ENCODE peak calls at places on chromosomes 11 and 22, in five cellular contexts. R is mammary epithelial cell, N is small intestine, Y is SJCRH30, Z is cardiac muscle cell. G is an unnamed sample.

GRCh38 chr22:43828711-43829447 is 16.8 kb upstream of the EFCAB6 start:
- DNase-seq in Y (peak; percentile 34), R (no peak), N (no peak), Z (peak; percentile 46), G (peak; percentile 44)

GRCh38 chr22:24526191-24526590 is 28.7 kb downstream of the GUCD1 start:
- DNase-seq in Y (no peak), R (no peak), N (no peak), Z (no peak), G (peak; percentile 54)

GRCh38 chr11:32043737-32044515 is 46.9 kb upstream of the RCN1 start:
- DNase-seq in N (no peak), Y (no peak), R (no peak), Z (no peak), G (no peak)

GRCh38 chr22:41844513-41844912 is 11.6 kb downstream of the SREBF2 start:
- DNase-seq in R (no peak), Y (no peak), N (no peak), Z (no peak), G (no peak)

GRCh38 chr11:94750319-94751215 is 17.6 kb upstream of the AMOTL1 start:
- DNase-seq in Y (no peak), N (no peak), Z (no peak), R (no peak), G (no peak)

GRCh38 chr11:35337136-35337918 is 82.0 kb downstream of the SLC1A2 start:
- DNase-seq in Y (no peak), N (no peak), R (peak; percentile 99), Z (no peak), G (no peak)

GRCh38 chr22:46056169-46057041 is 79.4 kb upstream of the WNT7B start:
- DNase-seq in Y (no peak), Z (no peak), N (no peak), R (peak; percentile 61), G (no peak)

GRCh38 chr11:65170058-65170534 is at the start of gene SPDYC:
- DNase-seq in N (no peak), Y (peak; percentile 27), Z (no peak), R (no peak), G (no peak)

GRCh38 chr11:57639321-57640067 is 10.2 kb downstream of the YPEL4 start:
- DNase-seq in N (no peak), Z (peak; percentile 97), Y (peak; percentile 64), R (no peak), G (no peak)

GRCh38 chr11:26014456-26015115 is 317.3 kb upstream of the ANO3 start:
- DNase-seq in N (no peak), R (peak; percentile 10), Z (no peak), Y (no peak), G (no peak)

GRCh38 chr22:25930710-25931353 is 188.8 kb downstream of the MYO18B start:
- DNase-seq in Y (no peak), R (no peak), N (no peak), Z (no peak), G (peak; percentile 25)

GRCh38 chr11:6332066-6332465 is 11.8 kb upstream of the CAVIN3 start:
- DNase-seq in R (no peak), N (no peak), Z (no peak), Y (no peak), G (no peak)

GRCh38 chr11:10379871-10380568 is 75.0 kb upstream of the AMPD3 start:
- DNase-seq in R (peak; percentile 52), Y (no peak), Z (no peak), N (no peak), G (no peak)

GRCh38 chr11:114284021-114284420 is 12.2 kb upstream of the NNMT start:
- DNase-seq in Y (no peak), N (peak; percentile 28), Z (no peak), R (no peak), G (no peak)

GRCh38 chr22:19555651-19556050 is 31.4 kb upstream of the CLDN5 start:
- DNase-seq in R (no peak), Y (no peak), N (no peak), Z (no peak), G (no peak)

GRCh38 chr11:64250875-64251721 is at the start of gene PLCB3:
- DNase-seq in Z (peak; percentile 76), R (peak; percentile 19), N (peak; percentile 59), Y (peak; percentile 44), G (peak; percentile 66)

GRCh38 chr22:37442537-37442936 is 15.3 kb upstream of the ELFN2 start:
- DNase-seq in N (peak; percentile 27), Z (no peak), R (peak; percentile 67), Y (no peak), G (no peak)

GRCh38 chr11:126129681-126130671 is 67.3 kb upstream of the CDON start:
- DNase-seq in N (no peak), R (no peak), Y (peak; percentile 84), Z (peak; percentile 58), G (peak; percentile 83)

GRCh38 chr11:15307600-15307999 is 192.9 kb downstream of the INSC start:
- DNase-seq in R (no peak), N (no peak), Y (no peak), Z (peak; percentile 21), G (no peak)

GRCh38 chr22:30705710-30706651 is 11.3 kb downstream of the OSBP2 start:
- DNase-seq in R (no peak), N (no peak), Y (no peak), Z (no peak), G (peak; percentile 93)

GRCh38 chr22:40867109-40867508 is 5.2 kb upstream of the DNAJB7 start:
- DNase-seq in N (no peak), Z (no peak), Y (no peak), R (no peak), G (no peak)

GRCh38 chr11:27468209-27468608 is 4.4 kb downstream of the LGR4 start:
- DNase-seq in N (no peak), Y (no peak), Z (no peak), R (peak; percentile 92), G (no peak)

GRCh38 chr22:29470159-29470855 is 9.7 kb upstream of the NEFH start:
- DNase-seq in Z (peak; percentile 72), R (peak; percentile 64), Y (no peak), N (peak; percentile 35), G (no peak)

GRCh38 chr11:10943968-10944367 is 86.1 kb upstream of the ZBED5 start:
- DNase-seq in Z (no peak), R (no peak), N (no peak), Y (no peak), G (no peak)

DNA sequence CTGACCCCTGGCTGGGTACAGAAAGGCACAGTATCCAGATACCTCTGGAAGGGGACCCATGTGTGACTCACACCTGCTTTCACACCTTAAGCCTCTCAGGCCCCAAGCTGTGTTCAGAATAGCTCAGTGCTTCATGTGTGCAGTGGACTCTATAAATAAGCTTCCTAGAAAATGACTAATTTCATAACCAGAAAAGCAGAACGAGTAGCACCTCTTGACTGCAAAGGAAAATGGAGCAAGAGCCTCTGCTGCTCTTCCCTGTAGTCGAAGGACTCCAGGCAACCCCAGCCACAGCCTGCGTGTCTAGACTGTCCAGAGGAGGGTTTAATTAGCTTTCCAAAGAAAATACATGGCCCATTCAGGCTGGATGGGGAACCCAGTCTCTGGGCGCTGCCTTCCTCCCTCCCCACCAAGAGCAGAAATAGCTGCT is 23.1 kb downstream of the PTPN5 start:
- DNase-seq in N (no peak), Y (no peak), Z (no peak), R (no peak), G (no peak)
- H3K27ac ChIP-seq in N (no peak overlapping the region), Y (no peak overlapping the region), Z (no peak overlapping the region), R (no peak overlapping the region), G (no peak overlapping the region)

DNA sequence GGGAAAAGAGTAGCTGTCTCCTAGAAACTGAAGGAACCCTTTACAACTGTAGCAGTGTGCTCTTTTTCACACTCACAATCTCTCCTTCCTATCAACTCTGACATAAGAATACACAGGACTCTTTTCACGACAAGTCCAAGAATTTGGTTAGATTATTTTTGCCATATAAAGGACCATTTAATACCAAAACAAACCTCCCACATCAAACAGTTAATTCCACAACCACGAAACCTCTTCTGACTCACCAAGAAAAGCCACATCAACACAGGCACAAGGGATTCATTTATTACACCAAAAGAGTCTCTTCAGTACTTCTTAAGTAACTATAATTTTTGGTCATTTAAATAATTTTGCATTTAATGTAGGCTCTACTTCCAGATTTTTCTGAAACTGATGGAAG is 222.6 kb upstream of the PITPNB start:
- DNase-seq in R (peak; percentile 66), Y (peak; percentile 14), N (no peak), Z (no peak), G (no peak)
- H3K4me3 ChIP-seq in R (no peak overlapping the region), Y (no peak overlapping the region), N (no peak overlapping the region), Z (no peak overlapping the region), G (no peak overlapping the region)

DNA sequence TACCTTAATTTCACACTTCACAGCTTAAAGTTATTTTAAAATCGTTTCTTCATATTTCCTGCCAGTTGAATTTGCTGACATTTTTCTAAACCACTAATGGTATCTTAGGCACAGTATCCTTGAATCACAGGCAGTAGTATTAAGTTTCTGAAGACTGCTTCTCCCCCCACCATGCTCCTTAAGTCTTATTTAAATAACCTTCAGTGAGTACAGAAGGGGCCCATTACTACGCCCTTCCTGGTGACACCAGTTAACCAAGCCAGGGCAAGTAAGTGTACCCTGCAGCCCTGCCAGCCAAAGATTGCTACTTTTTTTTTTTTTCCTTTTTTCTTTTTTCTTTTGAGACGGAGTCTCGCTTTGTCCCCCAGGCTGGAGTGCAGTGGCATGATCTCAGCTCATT is 19.9 kb downstream of the KDM2A start:
- DNase-seq in N (no peak), R (no peak), Z (no peak), Y (no peak), G (no peak)
- H3K36me3 ChIP-seq in N (peaks cover 18% of the 10 kb centered on the region), R (peaks cover 28% of the 10 kb centered on the region), Z (peaks cover 28% of the 10 kb centered on the region), Y (peaks cover 12% of the 10 kb centered on the region), G (peaks cover 80% of the 10 kb centered on the region)

GRCh38 chr11:103651341-103651998 is 385.0 kb upstream of the DDI1 start:
- DNase-seq in Z (no peak), R (no peak), N (no peak), Y (peak; percentile 7), G (no peak)
- H3K27ac ChIP-seq in Z (no peak overlapping the region), R (no peak overlapping the region), N (no peak overlapping the region), Y (no peak overlapping the region), G (no peak overlapping the region)

DNA sequence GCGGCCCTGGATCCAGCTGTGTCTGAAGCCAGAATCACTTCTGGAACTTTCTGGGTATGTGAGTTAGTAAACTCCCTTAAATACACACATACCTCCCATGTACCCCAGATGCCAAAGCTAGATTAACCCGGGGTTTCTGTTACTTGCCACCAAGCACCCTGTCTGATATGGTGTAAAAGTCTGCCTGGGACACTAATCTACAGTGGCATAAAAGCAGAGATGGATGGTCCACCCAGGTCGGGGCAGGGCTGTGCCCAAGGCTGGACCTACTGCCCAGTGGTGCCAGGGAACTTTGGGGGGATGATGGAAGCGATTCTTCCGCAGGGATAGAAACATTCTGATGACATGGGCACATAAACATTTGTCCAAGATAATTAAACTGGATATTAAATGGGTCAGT is 12.7 kb downstream of the MRGPRF start:
- DNase-seq in N (no peak), Z (no peak), Y (no peak), R (no peak), G (no peak)
- H3K4me3 ChIP-seq in N (no peak overlapping the region), Z (no peak overlapping the region), Y (no peak overlapping the region), R (no peak overlapping the region), G (no peak overlapping the region)

GRCh38 chr22:36302439-36303114 is 49.6 kb downstream of the APOL1 start:
- DNase-seq in R (no peak), Y (no peak), N (no peak), Z (no peak), G (no peak)
- H3K36me3 ChIP-seq in R (peaks cover 67% of the 10 kb centered on the region), Y (peaks cover 79% of the 10 kb centered on the region), N (peaks cover 61% of the 10 kb centered on the region), Z (peaks cover 81% of the 10 kb centered on the region), G (peaks cover 86% of the 10 kb centered on the region)

GRCh38 chr11:61698173-61698965 is 18.2 kb downstream of the DAGLA start:
- DNase-seq in Y (no peak), R (no peak), N (no peak), Z (no peak), G (no peak)
- H3K27ac ChIP-seq in Y (no peak overlapping the region), R (no peak overlapping the region), N (peak overlapping the region; percentile 53), Z (no peak overlapping the region), G (no peak overlapping the region)

GRCh38 chr11:3857628-3858027 is 2.2 kb downstream of the STIM1 start:
- DNase-seq in Y (no peak), R (no peak), N (peak; percentile 34), Z (no peak), G (no peak)
- H3K4me3 ChIP-seq in Y (no peak overlapping the region), R (peak overlapping the region; percentile 90), N (no peak overlapping the region), Z (no peak overlapping the region), G (no peak overlapping the region)